ENCODE peak calls at places on chromosome 17, in ten cellular contexts. One of them, this sample, is unnamed.
A peak's percentile ranks its signal among the peaks of the same experiment; 100 is the strongest.

GRCh38 chr17:42759982-42760651 is 910 bp upstream of the RAMP2 start:
- DNase-seq in hepatocyte: no peak
- DNase-seq in fibroblast of lung: no peak
- DNase-seq in fibroblast of mammary gland: no peak
- DNase-seq in HCT116: no peak
- DNase-seq in HFF-Myc: no peak
- DNase-seq in nephron progenitor cell: no peak
- DNase-seq in GM06990: no peak
- DNase-seq in HFFc6: no peak
- DNase-seq in esophagus squamous epithelium: no peak
- DNase-seq in this sample: peak; percentile 13

GRCh38 chr17:28033972-28034714 is 8.3 kb upstream of the NLK start:
- DNase-seq in hepatocyte: no peak
- DNase-seq in fibroblast of lung: peak; percentile 40
- DNase-seq in fibroblast of mammary gland: peak; percentile 88
- DNase-seq in HCT116: no peak
- DNase-seq in HFF-Myc: peak; percentile 84
- DNase-seq in nephron progenitor cell: no peak
- DNase-seq in GM06990: no peak
- DNase-seq in HFFc6: peak; percentile 91
- DNase-seq in esophagus squamous epithelium: no peak
- DNase-seq in this sample: no peak

GRCh38 chr17:231966-232807 is 50.7 kb upstream of the DOC2B start:
- DNase-seq in hepatocyte: no peak
- DNase-seq in fibroblast of lung: no peak
- DNase-seq in fibroblast of mammary gland: no peak
- DNase-seq in HCT116: no peak
- DNase-seq in HFF-Myc: no peak
- DNase-seq in nephron progenitor cell: no peak
- DNase-seq in GM06990: no peak
- DNase-seq in HFFc6: no peak
- DNase-seq in esophagus squamous epithelium: no peak
- DNase-seq in this sample: no peak

GRCh38 chr17:74521701-74522201 is 9.5 kb downstream of the CD300LB start:
- DNase-seq in hepatocyte: no peak
- DNase-seq in fibroblast of lung: no peak
- DNase-seq in fibroblast of mammary gland: no peak
- DNase-seq in HCT116: no peak
- DNase-seq in HFF-Myc: no peak
- DNase-seq in nephron progenitor cell: no peak
- DNase-seq in GM06990: no peak
- DNase-seq in HFFc6: no peak
- DNase-seq in esophagus squamous epithelium: no peak
- DNase-seq in this sample: no peak

GRCh38 chr17:33292184-33292980 is 713 bp downstream of the ASIC2 start:
- DNase-seq in hepatocyte: peak; percentile 50
- DNase-seq in fibroblast of lung: peak; percentile 37
- DNase-seq in fibroblast of mammary gland: peak; percentile 22
- DNase-seq in HCT116: no peak
- DNase-seq in HFF-Myc: no peak
- DNase-seq in nephron progenitor cell: peak; percentile 71
- DNase-seq in GM06990: peak; percentile 18
- DNase-seq in HFFc6: no peak
- DNase-seq in esophagus squamous epithelium: no peak
- DNase-seq in this sample: no peak

GRCh38 chr17:49896222-49896621 is 48.4 kb upstream of the TAC4 start:
- DNase-seq in hepatocyte: no peak
- DNase-seq in fibroblast of lung: no peak
- DNase-seq in fibroblast of mammary gland: no peak
- DNase-seq in HCT116: no peak
- DNase-seq in HFF-Myc: no peak
- DNase-seq in nephron progenitor cell: no peak
- DNase-seq in GM06990: no peak
- DNase-seq in HFFc6: no peak
- DNase-seq in esophagus squamous epithelium: no peak
- DNase-seq in this sample: no peak

GRCh38 chr17:185445-186138 is 4.1 kb upstream of the DOC2B start:
- DNase-seq in hepatocyte: no peak
- DNase-seq in fibroblast of lung: no peak
- DNase-seq in fibroblast of mammary gland: no peak
- DNase-seq in HCT116: no peak
- DNase-seq in HFF-Myc: no peak
- DNase-seq in nephron progenitor cell: no peak
- DNase-seq in GM06990: no peak
- DNase-seq in HFFc6: no peak
- DNase-seq in esophagus squamous epithelium: no peak
- DNase-seq in this sample: no peak

GRCh38 chr17:71864754-71865153 is 256.1 kb upstream of the SOX9 start:
- DNase-seq in hepatocyte: no peak
- DNase-seq in fibroblast of lung: no peak
- DNase-seq in fibroblast of mammary gland: no peak
- DNase-seq in HCT116: no peak
- DNase-seq in HFF-Myc: no peak
- DNase-seq in nephron progenitor cell: no peak
- DNase-seq in GM06990: no peak
- DNase-seq in HFFc6: no peak
- DNase-seq in esophagus squamous epithelium: no peak
- DNase-seq in this sample: no peak

DNA sequence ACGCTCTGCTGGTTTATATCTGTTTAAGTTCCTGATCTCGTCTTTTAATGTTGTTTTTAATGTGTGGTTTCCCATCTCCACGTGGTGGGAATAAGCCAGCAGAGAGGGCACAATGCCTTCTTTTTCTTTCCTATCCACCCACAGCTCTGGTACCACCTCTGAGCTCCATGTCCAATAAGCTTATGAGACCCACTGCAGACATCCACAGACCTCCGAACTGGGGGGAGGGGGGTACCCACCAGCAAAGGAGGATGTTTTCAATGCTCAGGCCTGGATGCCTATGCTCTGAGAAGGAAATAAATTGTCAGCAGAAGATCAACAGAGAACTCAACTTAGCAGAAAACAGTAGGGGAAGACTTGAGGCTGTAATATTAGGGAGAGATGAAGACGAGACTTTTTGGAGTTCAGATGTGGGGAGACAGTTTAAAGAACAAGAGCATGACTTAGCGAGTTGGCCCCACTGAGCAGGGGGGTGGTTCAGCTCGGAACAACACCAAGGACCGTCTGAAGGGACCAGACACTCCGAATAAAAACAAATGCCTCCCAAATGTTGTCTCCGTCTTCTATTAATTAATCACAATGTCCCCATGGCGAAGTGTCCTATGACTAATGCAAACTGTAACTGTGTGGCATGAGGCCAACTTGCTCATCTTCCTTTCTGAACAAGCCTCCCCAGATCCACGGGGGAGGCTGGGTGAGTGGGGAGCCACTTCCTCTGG is 62.7 kb downstream of the GAS7 start:
- DNase-seq in hepatocyte: no peak
- DNase-seq in fibroblast of lung: peak; percentile 34
- DNase-seq in fibroblast of mammary gland: peak; percentile 92
- DNase-seq in HCT116: no peak
- DNase-seq in HFF-Myc: no peak
- DNase-seq in nephron progenitor cell: no peak
- DNase-seq in GM06990: no peak
- DNase-seq in HFFc6: peak; percentile 79
- DNase-seq in esophagus squamous epithelium: no peak
- DNase-seq in this sample: no peak
- TF ChIP-seq CTCF in hepatocyte: no peak
- TF ChIP-seq CTCF in fibroblast of lung: no peak
- TF ChIP-seq CTCF in fibroblast of mammary gland: no peak
- TF ChIP-seq CTCF in HCT116: no peak
- TF ChIP-seq CTCF in HFF-Myc: no peak
- TF ChIP-seq CTCF in nephron progenitor cell: no peak
- TF ChIP-seq CTCF in GM06990: no peak
- TF ChIP-seq CTCF in HFFc6: no peak
- TF ChIP-seq CTCF in esophagus squamous epithelium: no peak
- TF ChIP-seq CTCF in this sample: no peak

GRCh38 chr17:19339341-19339815 is 23.1 kb downstream of the B9D1 start:
- DNase-seq in hepatocyte: no peak
- DNase-seq in fibroblast of lung: peak; percentile 51
- DNase-seq in fibroblast of mammary gland: no peak
- DNase-seq in HCT116: no peak
- DNase-seq in HFF-Myc: no peak
- DNase-seq in nephron progenitor cell: no peak
- DNase-seq in GM06990: no peak
- DNase-seq in HFFc6: no peak
- DNase-seq in esophagus squamous epithelium: no peak
- DNase-seq in this sample: no peak

GRCh38 chr17:19337712-19338023 is 24.9 kb downstream of the B9D1 start:
- DNase-seq in hepatocyte: peak; percentile 42
- DNase-seq in fibroblast of lung: peak; percentile 32
- DNase-seq in fibroblast of mammary gland: no peak
- DNase-seq in HCT116: no peak
- DNase-seq in HFF-Myc: no peak
- DNase-seq in nephron progenitor cell: no peak
- DNase-seq in GM06990: no peak
- DNase-seq in HFFc6: no peak
- DNase-seq in esophagus squamous epithelium: no peak
- DNase-seq in this sample: no peak

GRCh38 chr17:19336938-19337711 is 25.4 kb downstream of the B9D1 start:
- DNase-seq in hepatocyte: peak; percentile 23
- DNase-seq in fibroblast of lung: no peak
- DNase-seq in fibroblast of mammary gland: no peak
- DNase-seq in HCT116: no peak
- DNase-seq in HFF-Myc: no peak
- DNase-seq in nephron progenitor cell: no peak
- DNase-seq in GM06990: no peak
- DNase-seq in HFFc6: no peak
- DNase-seq in esophagus squamous epithelium: no peak
- DNase-seq in this sample: no peak

GRCh38 chr17:19335951-19336631 is 26.4 kb downstream of the B9D1 start:
- DNase-seq in hepatocyte: peak; percentile 3
- DNase-seq in fibroblast of lung: no peak
- DNase-seq in fibroblast of mammary gland: no peak
- DNase-seq in HCT116: no peak
- DNase-seq in HFF-Myc: no peak
- DNase-seq in nephron progenitor cell: no peak
- DNase-seq in GM06990: no peak
- DNase-seq in HFFc6: no peak
- DNase-seq in esophagus squamous epithelium: no peak
- DNase-seq in this sample: no peak

GRCh38 chr17:19338031-19338990 is 24.2 kb downstream of the B9D1 start:
- DNase-seq in hepatocyte: peak; percentile 82
- DNase-seq in fibroblast of lung: peak; percentile 53
- DNase-seq in fibroblast of mammary gland: peak; percentile 45
- DNase-seq in HCT116: no peak
- DNase-seq in HFF-Myc: no peak
- DNase-seq in nephron progenitor cell: peak; percentile 61
- DNase-seq in GM06990: peak; percentile 34
- DNase-seq in HFFc6: no peak
- DNase-seq in esophagus squamous epithelium: no peak
- DNase-seq in this sample: no peak
- TF ChIP-seq CTCF in hepatocyte: peak; percentile 48
- TF ChIP-seq CTCF in fibroblast of lung: peak; percentile 60
- TF ChIP-seq CTCF in fibroblast of mammary gland: peak; percentile 46
- TF ChIP-seq CTCF in HCT116: peak; percentile 62
- TF ChIP-seq CTCF in HFF-Myc: peak; percentile 61
- TF ChIP-seq CTCF in nephron progenitor cell: peak; percentile 58
- TF ChIP-seq CTCF in GM06990: peak; percentile 87
- TF ChIP-seq CTCF in HFFc6: peak; percentile 81
- TF ChIP-seq CTCF in esophagus squamous epithelium: no peak
- TF ChIP-seq CTCF in this sample: no peak

GRCh38 chr17:45663772-45664171 is 120.3 kb upstream of the CRHR1 start:
- DNase-seq in hepatocyte: no peak
- DNase-seq in fibroblast of lung: no peak
- DNase-seq in fibroblast of mammary gland: no peak
- DNase-seq in HCT116: no peak
- DNase-seq in HFF-Myc: no peak
- DNase-seq in nephron progenitor cell: no peak
- DNase-seq in GM06990: no peak
- DNase-seq in HFFc6: no peak
- DNase-seq in esophagus squamous epithelium: no peak
- DNase-seq in this sample: no peak

GRCh38 chr17:45667591-45668171 is 116.4 kb upstream of the CRHR1 start:
- DNase-seq in hepatocyte: no peak
- DNase-seq in fibroblast of lung: no peak
- DNase-seq in fibroblast of mammary gland: no peak
- DNase-seq in HCT116: no peak
- DNase-seq in HFF-Myc: no peak
- DNase-seq in nephron progenitor cell: no peak
- DNase-seq in GM06990: no peak
- DNase-seq in HFFc6: no peak
- DNase-seq in esophagus squamous epithelium: no peak
- DNase-seq in this sample: no peak

GRCh38 chr17:45668316-45668715 is 115.8 kb upstream of the CRHR1 start:
- DNase-seq in hepatocyte: no peak
- DNase-seq in fibroblast of lung: no peak
- DNase-seq in fibroblast of mammary gland: no peak
- DNase-seq in HCT116: no peak
- DNase-seq in HFF-Myc: no peak
- DNase-seq in nephron progenitor cell: no peak
- DNase-seq in GM06990: no peak
- DNase-seq in HFFc6: no peak
- DNase-seq in esophagus squamous epithelium: no peak
- DNase-seq in this sample: no peak

GRCh38 chr17:45666641-45667040 is 117.5 kb upstream of the CRHR1 start:
- DNase-seq in hepatocyte: no peak
- DNase-seq in fibroblast of lung: no peak
- DNase-seq in fibroblast of mammary gland: no peak
- DNase-seq in HCT116: no peak
- DNase-seq in HFF-Myc: no peak
- DNase-seq in nephron progenitor cell: no peak
- DNase-seq in GM06990: no peak
- DNase-seq in HFFc6: no peak
- DNase-seq in esophagus squamous epithelium: no peak
- DNase-seq in this sample: no peak

GRCh38 chr17:45666046-45666600 is 118.0 kb upstream of the CRHR1 start:
- DNase-seq in hepatocyte: no peak
- DNase-seq in fibroblast of lung: no peak
- DNase-seq in fibroblast of mammary gland: no peak
- DNase-seq in HCT116: no peak
- DNase-seq in HFF-Myc: no peak
- DNase-seq in nephron progenitor cell: no peak
- DNase-seq in GM06990: no peak
- DNase-seq in HFFc6: no peak
- DNase-seq in esophagus squamous epithelium: no peak
- DNase-seq in this sample: no peak
- TF ChIP-seq CTCF in hepatocyte: no peak
- TF ChIP-seq CTCF in fibroblast of lung: no peak
- TF ChIP-seq CTCF in fibroblast of mammary gland: no peak
- TF ChIP-seq CTCF in HCT116: peak; percentile 53
- TF ChIP-seq CTCF in HFF-Myc: no peak
- TF ChIP-seq CTCF in nephron progenitor cell: no peak
- TF ChIP-seq CTCF in GM06990: no peak
- TF ChIP-seq CTCF in HFFc6: no peak
- TF ChIP-seq CTCF in esophagus squamous epithelium: no peak
- TF ChIP-seq CTCF in this sample: no peak

GRCh38 chr17:76153640-76154039 is 12.6 kb upstream of the FOXJ1 start:
- DNase-seq in hepatocyte: no peak
- DNase-seq in fibroblast of lung: peak; percentile 27
- DNase-seq in fibroblast of mammary gland: peak; percentile 18
- DNase-seq in HCT116: no peak
- DNase-seq in HFF-Myc: no peak
- DNase-seq in nephron progenitor cell: no peak
- DNase-seq in GM06990: no peak
- DNase-seq in HFFc6: peak; percentile 30
- DNase-seq in esophagus squamous epithelium: no peak
- DNase-seq in this sample: no peak

GRCh38 chr17:76154292-76154691 is 13.2 kb upstream of the FOXJ1 start:
- DNase-seq in hepatocyte: no peak
- DNase-seq in fibroblast of lung: no peak
- DNase-seq in fibroblast of mammary gland: no peak
- DNase-seq in HCT116: no peak
- DNase-seq in HFF-Myc: no peak
- DNase-seq in nephron progenitor cell: no peak
- DNase-seq in GM06990: no peak
- DNase-seq in HFFc6: no peak
- DNase-seq in esophagus squamous epithelium: no peak
- DNase-seq in this sample: no peak

GRCh38 chr17:76152580-76152979 is 11.5 kb upstream of the FOXJ1 start:
- DNase-seq in hepatocyte: no peak
- DNase-seq in fibroblast of lung: no peak
- DNase-seq in fibroblast of mammary gland: no peak
- DNase-seq in HCT116: no peak
- DNase-seq in HFF-Myc: no peak
- DNase-seq in nephron progenitor cell: no peak
- DNase-seq in GM06990: no peak
- DNase-seq in HFFc6: no peak
- DNase-seq in esophagus squamous epithelium: no peak
- DNase-seq in this sample: no peak

GRCh38 chr17:76151896-76152454 is 10.9 kb upstream of the FOXJ1 start:
- DNase-seq in hepatocyte: no peak
- DNase-seq in fibroblast of lung: no peak
- DNase-seq in fibroblast of mammary gland: no peak
- DNase-seq in HCT116: no peak
- DNase-seq in HFF-Myc: no peak
- DNase-seq in nephron progenitor cell: no peak
- DNase-seq in GM06990: no peak
- DNase-seq in HFFc6: no peak
- DNase-seq in esophagus squamous epithelium: no peak
- DNase-seq in this sample: no peak

GRCh38 chr17:76153202-76153601 is 12.2 kb upstream of the FOXJ1 start:
- DNase-seq in hepatocyte: no peak
- DNase-seq in fibroblast of lung: no peak
- DNase-seq in fibroblast of mammary gland: no peak
- DNase-seq in HCT116: no peak
- DNase-seq in HFF-Myc: no peak
- DNase-seq in nephron progenitor cell: no peak
- DNase-seq in GM06990: no peak
- DNase-seq in HFFc6: no peak
- DNase-seq in esophagus squamous epithelium: no peak
- DNase-seq in this sample: no peak
- TF ChIP-seq CTCF in hepatocyte: no peak
- TF ChIP-seq CTCF in fibroblast of lung: no peak
- TF ChIP-seq CTCF in fibroblast of mammary gland: no peak
- TF ChIP-seq CTCF in HCT116: no peak
- TF ChIP-seq CTCF in HFF-Myc: no peak
- TF ChIP-seq CTCF in nephron progenitor cell: no peak
- TF ChIP-seq CTCF in GM06990: no peak
- TF ChIP-seq CTCF in HFFc6: no peak
- TF ChIP-seq CTCF in esophagus squamous epithelium: no peak
- TF ChIP-seq CTCF in this sample: no peak

This sample was measured in omental fat pad.